ENCODE peak calls at places on chromosome 18, in four cellular contexts. M is RPMI7951, U is body of pancreas, T is HFFc6. R is an unnamed sample.

GRCh38 chr18:3526421-3527354 is 76.7 kb downstream of the TGIF1 start:
- DNase-seq in U (no peak), T (no peak), M (peak; percentile 90), R (peak; percentile 99)

GRCh38 chr18:9971313-9971920 is 57.6 kb downstream of the VAPA start:
- DNase-seq in U (peak; percentile 84), M (peak; percentile 71), T (peak; percentile 58), R (peak; percentile 87)

GRCh38 chr18:28177828-28178635 is 1.1 kb upstream of the CDH2 start:
- DNase-seq in M (peak; percentile 66), T (peak; percentile 58), U (peak; percentile 48), R (peak; percentile 70)

GRCh38 chr18:32812342-32812741 is 39.5 kb upstream of the KLHL14 start:
- DNase-seq in M (no peak), U (no peak), T (no peak), R (no peak)

GRCh38 chr18:23573948-23574431 is 12.3 kb downstream of the NPC1 start:
- DNase-seq in M (peak; percentile 61), T (peak; percentile 55), U (no peak), R (peak; percentile 71)

GRCh38 chr18:79446931-79447330 is 51.2 kb downstream of the NFATC1 start:
- DNase-seq in T (no peak), U (no peak), M (no peak), R (no peak)

GRCh38 chr18:75745147-75745546 is 317.6 kb upstream of the SMIM21 start:
- DNase-seq in M (peak; percentile 61), U (no peak), T (no peak), R (no peak)

GRCh38 chr18:8443505-8443904 is 165.7 kb upstream of the RAB12 start:
- DNase-seq in T (no peak), U (no peak), M (no peak), R (no peak)

GRCh38 chr18:72542993-72543361 is 1.2 kb downstream of the CBLN2 start:
- DNase-seq in T (no peak), M (no peak), U (no peak), R (no peak)

GRCh38 chr18:9730786-9731185 is 22.7 kb downstream of the RAB31 start:
- DNase-seq in T (no peak), U (no peak), M (no peak), R (no peak)

GRCh38 chr18:25650201-25650941 is 298.4 kb upstream of the ZNF521 start:
- DNase-seq in M (peak; percentile 98), U (no peak), T (peak; percentile 95), R (peak; percentile 90)

GRCh38 chr18:3305933-3306332 is 44.0 kb downstream of the MYL12B start:
- DNase-seq in T (no peak), U (no peak), M (peak; percentile 31), R (no peak)

GRCh38 chr18:12884521-12885323 is 685 bp upstream of the PTPN2 start:
- DNase-seq in T (no peak), U (no peak), M (no peak), R (no peak)

GRCh38 chr18:27762054-27762453 is 414.9 kb downstream of the CDH2 start:
- DNase-seq in T (no peak), M (no peak), U (no peak), R (no peak)

GRCh38 chr18:36186461-36187137 is 698 bp upstream of the MOCOS start:
- DNase-seq in M (peak; percentile 48), T (no peak), U (peak; percentile 52), R (peak; percentile 18)

GRCh38 chr18:79733135-79733609 is 53.6 kb downstream of the CTDP1 start:
- DNase-seq in T (no peak), M (no peak), U (no peak), R (no peak)

GRCh38 chr18:21897811-21898210 is 157.2 kb downstream of the MIB1 start:
- DNase-seq in U (peak; percentile 61), T (peak; percentile 11), M (peak; percentile 36), R (peak; percentile 63)

GRCh38 chr18:23683671-23684070 is 5.6 kb upstream of the LAMA3 start:
- DNase-seq in T (peak; percentile 25), U (no peak), M (peak; percentile 37), R (no peak)

GRCh38 chr18:2471523-2471922 is 99.8 kb downstream of the METTL4 start:
- DNase-seq in T (no peak), M (peak; percentile 24), U (no peak), R (no peak)

GRCh38 chr18:58176915-58177717 is 133.1 kb downstream of the NEDD4L start:
- DNase-seq in U (no peak), T (peak; percentile 82), M (peak; percentile 82), R (peak; percentile 72)

R was measured in myocyte.